ENCODE peak calls at places on chromosome 18, in five cellular contexts. H, D, I, G and L are unnamed samples.

GRCh38 chr18:45686892-45687611 is 36.9 kb upstream of the SLC14A1 start:
- DNase-seq in H (no peak), D (no peak), I (no peak), G (no peak), L (no peak)

GRCh38 chr18:70693196-70693595 is 404.4 kb downstream of the SOCS6 start:
- DNase-seq in H (peak; percentile 54), D (no peak), I (no peak), G (no peak), L (no peak)

GRCh38 chr18:74430811-74431571 is 26.1 kb downstream of the DIPK1C start:
- DNase-seq in H (no peak), D (no peak), I (no peak), G (no peak), L (no peak)

GRCh38 chr18:59079264-59079972 is 60.3 kb upstream of the SEC11C start:
- DNase-seq in H (no peak), D (no peak), I (no peak), G (no peak), L (no peak)

GRCh38 chr18:74773171-74773624 is 175.5 kb downstream of the ZNF407 start:
- DNase-seq in H (no peak), D (no peak), I (no peak), G (no peak), L (no peak)

GRCh38 chr18:21452381-21452780 is 148.1 kb downstream of the ESCO1 start:
- DNase-seq in H (no peak), D (no peak), I (no peak), G (no peak), L (no peak)

GRCh38 chr18:75115514-75115913 is 93.4 kb downstream of the PTGR3 start:
- DNase-seq in H (no peak), D (no peak), I (no peak), G (no peak), L (no peak)

GRCh38 chr18:52903858-52904257 is 563.9 kb downstream of the DCC start:
- DNase-seq in H (peak; percentile 73), D (peak; percentile 2), I (peak; percentile 43), G (peak; percentile 2), L (no peak)

GRCh38 chr18:75554112-75554511 is 126.6 kb upstream of the SMIM21 start:
- DNase-seq in H (no peak), D (no peak), I (no peak), G (no peak), L (no peak)

GRCh38 chr18:11994346-11994707 is 13.0 kb downstream of the IMPA2 start:
- DNase-seq in H (no peak), D (peak; percentile 89), I (no peak), G (peak; percentile 92), L (peak; percentile 55)

GRCh38 chr18:36130883-36131653 is 1.4 kb downstream of the ELP2 start:
- DNase-seq in H (no peak), D (no peak), I (no peak), G (no peak), L (no peak)

GRCh38 chr18:77061946-77062517 is 70.6 kb downstream of the MBP start:
- DNase-seq in H (peak; percentile 57), D (no peak), I (peak; percentile 52), G (no peak), L (no peak)

GRCh38 chr18:1559563-1559962 is 654.9 kb downstream of the ADCYAP1 start:
- DNase-seq in H (no peak), D (no peak), I (peak; percentile 40), G (no peak), L (no peak)

DNA sequence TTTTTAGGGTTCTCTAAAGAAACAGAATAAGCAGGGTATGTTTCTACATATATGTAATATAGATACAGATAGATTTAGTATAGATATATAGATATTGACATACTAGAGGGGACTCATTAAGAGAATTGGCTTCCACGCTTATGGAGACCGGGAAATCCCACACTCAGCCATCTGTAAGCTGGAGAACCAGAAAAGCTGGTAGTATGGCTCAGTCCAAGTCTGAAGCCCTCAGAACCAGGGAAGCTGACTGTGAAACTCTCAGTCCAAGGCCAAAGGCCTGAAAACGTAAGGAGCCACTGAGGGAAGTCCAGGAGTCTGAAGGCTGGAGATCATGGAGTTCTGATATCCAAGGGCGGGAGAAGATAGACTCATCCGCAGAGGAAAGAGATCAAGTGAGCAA is 441.3 kb upstream of the CDH20 start:
- DNase-seq in H (no peak), D (no peak), I (no peak), G (no peak), L (no peak)
- H3K4me2 ChIP-seq in H (no peak overlapping the region), D (no peak overlapping the region), I (no peak overlapping the region), G (no peak overlapping the region), L (peak overlapping the region; percentile 32)

GRCh38 chr18:32761231-32761785 is 11.5 kb downstream of the KLHL14 start:
- DNase-seq in H (no peak), D (no peak), I (no peak), G (no peak), L (no peak)
- H3K79me2 ChIP-seq in H (no peaks in the 10 kb centered on the region), D (no peaks in the 10 kb centered on the region), I (no peaks in the 10 kb centered on the region), G (no peaks in the 10 kb centered on the region), L (no peaks in the 10 kb centered on the region)

GRCh38 chr18:3081558-3081957 is 68.6 kb upstream of the LPIN2 start:
- DNase-seq in H (no peak), D (no peak), I (no peak), G (no peak), L (no peak)
- H3K4me2 ChIP-seq in H (no peak overlapping the region), D (no peak overlapping the region), I (no peak overlapping the region), G (no peak overlapping the region), L (no peak overlapping the region)

GRCh38 chr18:9914584-9915290 is 921 bp downstream of the VAPA start:
- DNase-seq in H (peak; percentile 55), D (peak; percentile 91), I (peak; percentile 50), G (peak; percentile 61), L (peak; percentile 89)

GRCh38 chr18:9916067-9916684 is 2.4 kb downstream of the VAPA start:
- DNase-seq in H (peak; percentile 23), D (peak; percentile 67), I (no peak), G (no peak), L (no peak)

GRCh38 chr18:9915291-9916066 is 1.7 kb downstream of the VAPA start:
- DNase-seq in H (no peak), D (peak; percentile 36), I (no peak), G (no peak), L (no peak)

GRCh38 chr18:9918016-9918680 is 4.3 kb downstream of the VAPA start:
- DNase-seq in H (no peak), D (peak; percentile 56), I (no peak), G (no peak), L (no peak)

GRCh38 chr18:9916814-9917213 is 3.0 kb downstream of the VAPA start:
- DNase-seq in H (no peak), D (no peak), I (no peak), G (no peak), L (no peak)
- H3K79me2 ChIP-seq in H (peaks cover 76% of the 10 kb centered on the region), D (peaks cover 78% of the 10 kb centered on the region), I (peaks cover 53% of the 10 kb centered on the region), G (peaks cover 78% of the 10 kb centered on the region), L (peaks cover 76% of the 10 kb centered on the region)

DNA sequence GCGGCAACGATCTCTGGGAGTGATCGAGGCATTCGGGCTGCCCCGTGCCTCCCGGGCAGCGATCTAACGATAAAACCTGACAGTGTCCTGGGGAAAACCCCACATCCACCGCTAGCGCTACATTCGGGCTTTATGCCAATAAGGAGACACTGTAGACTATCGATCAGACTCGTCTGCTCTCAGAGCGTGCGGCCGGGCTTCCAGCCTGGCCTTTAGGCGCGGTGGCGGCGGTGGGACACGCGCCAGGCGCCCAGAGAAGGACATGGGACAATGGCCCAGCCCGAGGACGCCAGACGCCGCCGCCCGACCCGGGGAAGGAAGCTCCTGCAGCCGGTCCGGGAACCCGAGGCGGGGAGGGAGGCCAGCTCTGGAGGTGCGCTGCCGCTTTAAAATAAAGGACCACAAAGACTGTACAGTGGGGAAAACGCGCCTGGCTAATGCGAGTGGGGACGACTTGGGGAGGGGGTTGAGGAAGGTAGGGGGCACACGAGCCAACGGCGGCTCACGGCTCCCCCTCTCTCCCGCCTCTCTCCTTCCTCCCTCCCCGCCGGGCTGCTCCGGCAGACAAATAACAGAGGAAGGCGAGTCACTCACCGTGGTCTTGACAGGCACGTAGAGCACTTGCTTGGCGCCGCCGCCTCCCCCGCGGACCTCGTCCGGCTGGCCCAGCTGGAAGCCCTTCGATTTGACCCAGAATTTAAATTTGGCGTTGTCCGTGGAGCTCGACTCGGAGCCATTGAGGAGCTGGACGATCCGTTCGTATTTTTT is 2.1 kb downstream of the NOL4 start:
- DNase-seq in H (peak; percentile 73), D (peak; percentile 29), I (peak; percentile 80), G (no peak), L (no peak)
- H3K4me2 ChIP-seq in H (peak overlapping the region; percentile 96), D (peak overlapping the region; percentile 55), I (peak overlapping the region; percentile 85), G (peak overlapping the region; percentile 82), L (peak overlapping the region; percentile 44)

DNA sequence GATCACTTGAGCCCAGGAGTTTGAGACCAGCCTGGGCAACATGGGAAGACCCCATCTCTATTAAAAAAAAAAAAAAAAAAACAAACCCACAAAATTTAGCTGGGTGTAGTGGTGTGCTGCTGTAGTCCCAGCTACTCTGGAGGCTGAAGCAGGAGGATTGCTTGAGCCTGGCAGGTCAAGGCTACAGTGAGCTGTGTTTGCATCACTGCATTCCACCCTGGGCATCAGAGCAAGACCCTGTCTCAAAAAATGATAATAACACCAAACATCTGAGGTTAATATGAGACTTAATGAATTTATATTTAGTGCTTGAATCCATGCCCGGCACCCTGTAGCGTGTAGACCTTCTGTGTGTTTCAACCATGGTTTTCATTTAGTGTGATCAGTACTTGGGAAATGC is 22.8 kb downstream of the CABLES1 start:
- DNase-seq in H (no peak), D (no peak), I (no peak), G (no peak), L (no peak)
- H3K79me2 ChIP-seq in H (peaks cover 3% of the 10 kb centered on the region), D (peaks cover 50% of the 10 kb centered on the region), I (peaks cover 11% of the 10 kb centered on the region), G (no peaks in the 10 kb centered on the region), L (peaks cover 12% of the 10 kb centered on the region)